ENCODE peak calls at places on chromosomes 11 and 22, in five cellular contexts. V is NCI-H774, T is ecto neural progenitor cell, W is GM13976, N is NCI-H2081. M is an unnamed sample.
A peak's percentile ranks its signal among the peaks of the same experiment; 100 is the strongest.

GRCh38 chr11:87463486-87464102 is 425.9 kb downstream of the TMEM135 start:
- DNase-seq in V (peak; percentile 53), T (no peak), W (peak; percentile 4), N (peak; percentile 47), M (no peak)

GRCh38 chr11:43852057-43852636 is 28.5 kb upstream of the ALKBH3 start:
- DNase-seq in V (peak; percentile 37), T (peak; percentile 63), W (peak; percentile 75), N (peak; percentile 66), M (no peak)

GRCh38 chr22:22877523-22878210 is 9.9 kb upstream of the IGLL5 start:
- DNase-seq in V (peak; percentile 51), T (peak; percentile 85), W (peak; percentile 57), N (peak; percentile 40), M (peak; percentile 82)

GRCh38 chr22:43118024-43118849 is 7.7 kb downstream of the BIK start:
- DNase-seq in V (no peak), T (no peak), W (peak; percentile 51), N (no peak), M (no peak)

GRCh38 chr22:40444483-40444787 is 74.0 kb downstream of the SGSM3 start:
- DNase-seq in V (no peak), T (no peak), W (no peak), N (no peak), M (no peak)

GRCh38 chr11:65551572-65552398 is 6.4 kb downstream of the LTBP3 start:
- DNase-seq in V (peak; percentile 87), T (peak; percentile 69), W (peak; percentile 76), N (peak; percentile 83), M (peak; percentile 88)

GRCh38 chr11:1938343-1939005 is 8.7 kb upstream of the MRPL23 start:
- DNase-seq in V (no peak), T (no peak), W (no peak), N (no peak), M (peak; percentile 62)

GRCh38 chr11:46920709-46921108 is 2.4 kb upstream of the LRP4 start:
- DNase-seq in V (no peak), T (no peak), W (no peak), N (no peak), M (no peak)

GRCh38 chr11:25537393-25537792 is 794.5 kb upstream of the ANO3 start:
- DNase-seq in V (no peak), T (no peak), W (no peak), N (no peak), M (no peak)

GRCh38 chr11:130674686-130675085 is 226.2 kb downstream of the ADAMTS15 start:
- DNase-seq in V (no peak), T (no peak), W (no peak), N (no peak), M (no peak)

GRCh38 chr22:38214248-38215056 is 12.7 kb downstream of the MAFF start:
- DNase-seq in V (no peak), T (peak; percentile 90), W (peak; percentile 88), N (peak; percentile 51), M (peak; percentile 88)

GRCh38 chr11:105181100-105181499 is 41.5 kb upstream of the CARD18 start:
- DNase-seq in V (no peak), T (no peak), W (no peak), N (no peak), M (no peak)

GRCh38 chr22:49403102-49403501 is 424.6 kb downstream of the BRD1 start:
- DNase-seq in V (no peak), T (peak; percentile 5), W (no peak), N (no peak), M (no peak)

GRCh38 chr22:20918663-20919220 is 1.5 kb downstream of the CRKL start:
- DNase-seq in V (no peak), T (no peak), W (no peak), N (no peak), M (peak; percentile 38)

GRCh38 chr22:49951986-49952896 is 8.3 kb upstream of the PIM3 start:
- DNase-seq in V (no peak), T (no peak), W (no peak), N (no peak), M (no peak)

GRCh38 chr22:24164243-24164642 is 17.0 kb upstream of the SUSD2 start:
- DNase-seq in V (no peak), T (no peak), W (no peak), N (no peak), M (no peak)

GRCh38 chr22:39565414-39565944 is 5.1 kb upstream of the CACNA1I start:
- DNase-seq in V (no peak), T (no peak), W (no peak), N (no peak), M (no peak)

GRCh38 chr11:119144825-119145476 is 3.9 kb upstream of the ABCG4 start:
- DNase-seq in V (peak; percentile 46), T (peak; percentile 83), W (peak; percentile 85), N (peak; percentile 62), M (peak; percentile 55)

GRCh38 chr11:130634981-130635473 is 186.6 kb downstream of the ADAMTS15 start:
- DNase-seq in V (peak; percentile 43), T (no peak), W (no peak), N (peak; percentile 96), M (no peak)

GRCh38 chr11:9660886-9661285 is 3.0 kb upstream of the SWAP70 start:
- DNase-seq in V (no peak), T (no peak), W (no peak), N (no peak), M (no peak)

GRCh38 chr11:26062665-26063064 is 269.3 kb upstream of the ANO3 start:
- DNase-seq in V (no peak), T (no peak), W (no peak), N (no peak), M (no peak)

GRCh38 chr11:2313051-2313951 is 11.5 kb downstream of the TSPAN32 start:
- DNase-seq in V (no peak), T (no peak), W (no peak), N (no peak), M (peak; percentile 56)

GRCh38 chr11:47330002-47330911 is 22.2 kb downstream of the MYBPC3 start:
- DNase-seq in V (no peak), T (peak; percentile 37), W (no peak), N (no peak), M (no peak)

GRCh38 chr22:47495102-47495501 is 732.7 kb downstream of the TBC1D22A start:
- DNase-seq in V (no peak), T (no peak), W (no peak), N (no peak), M (no peak)

M was measured in upper lobe of right lung.